ENCODE peak calls at places on chromosomes 2 and 18, in ten cellular contexts. One of them, this sample, is unnamed.

GRCh38 chr2:154370873-154371272 is 327.6 kb upstream of the KCNJ3 start:
- DNase-seq in PC-9: no peak
- DNase-seq in mesenchymal stem cell: no peak
- DNase-seq in ovary: no peak
- DNase-seq in left ventricle myocardium inferior: no peak
- DNase-seq in SK-N-SH: no peak
- DNase-seq in psoas muscle: no peak
- DNase-seq in IMR-90: no peak
- DNase-seq in esophagus squamous epithelium: no peak
- DNase-seq in GM23248: no peak
- DNase-seq in this sample: no peak

GRCh38 chr2:216139884-216140283 is 30.7 kb downstream of the XRCC5 start:
- DNase-seq in left ventricle myocardium inferior: no peak
- DNase-seq in PC-9: no peak
- DNase-seq in ovary: no peak
- DNase-seq in IMR-90: no peak
- DNase-seq in mesenchymal stem cell: no peak
- DNase-seq in SK-N-SH: peak; percentile 27
- DNase-seq in psoas muscle: no peak
- DNase-seq in GM23248: peak; percentile 26
- DNase-seq in esophagus squamous epithelium: no peak
- DNase-seq in this sample: no peak

GRCh38 chr2:178404380-178404767 is 46.6 kb downstream of the PRKRA start:
- DNase-seq in PC-9: no peak
- DNase-seq in ovary: no peak
- DNase-seq in mesenchymal stem cell: peak; percentile 93
- DNase-seq in psoas muscle: peak; percentile 57
- DNase-seq in esophagus squamous epithelium: no peak
- DNase-seq in GM23248: peak; percentile 86
- DNase-seq in left ventricle myocardium inferior: no peak
- DNase-seq in IMR-90: peak; percentile 95
- DNase-seq in SK-N-SH: no peak
- DNase-seq in this sample: no peak

GRCh38 chr2:184597571-184597980 is 753 bp upstream of the ZNF804A start:
- DNase-seq in IMR-90: peak; percentile 63
- DNase-seq in ovary: no peak
- DNase-seq in GM23248: peak; percentile 82
- DNase-seq in SK-N-SH: peak; percentile 49
- DNase-seq in psoas muscle: peak; percentile 38
- DNase-seq in left ventricle myocardium inferior: peak; percentile 10
- DNase-seq in mesenchymal stem cell: peak; percentile 83
- DNase-seq in esophagus squamous epithelium: no peak
- DNase-seq in PC-9: no peak
- DNase-seq in this sample: peak; percentile 52

GRCh38 chr2:230090978-230091377 is 22.3 kb upstream of the SLC16A14 start:
- DNase-seq in IMR-90: no peak
- DNase-seq in esophagus squamous epithelium: no peak
- DNase-seq in psoas muscle: no peak
- DNase-seq in left ventricle myocardium inferior: no peak
- DNase-seq in mesenchymal stem cell: no peak
- DNase-seq in ovary: no peak
- DNase-seq in GM23248: no peak
- DNase-seq in PC-9: no peak
- DNase-seq in SK-N-SH: no peak
- DNase-seq in this sample: no peak

GRCh38 chr2:19736191-19736831 is 165.5 kb downstream of the TTC32 start:
- DNase-seq in PC-9: no peak
- DNase-seq in psoas muscle: peak; percentile 78
- DNase-seq in SK-N-SH: no peak
- DNase-seq in esophagus squamous epithelium: no peak
- DNase-seq in ovary: no peak
- DNase-seq in IMR-90: peak; percentile 68
- DNase-seq in GM23248: no peak
- DNase-seq in mesenchymal stem cell: no peak
- DNase-seq in left ventricle myocardium inferior: no peak
- DNase-seq in this sample: no peak

GRCh38 chr2:118967124-118967880 is 25.3 kb downstream of the MARCO start:
- DNase-seq in left ventricle myocardium inferior: no peak
- DNase-seq in GM23248: no peak
- DNase-seq in IMR-90: no peak
- DNase-seq in esophagus squamous epithelium: no peak
- DNase-seq in SK-N-SH: no peak
- DNase-seq in psoas muscle: no peak
- DNase-seq in ovary: no peak
- DNase-seq in PC-9: no peak
- DNase-seq in mesenchymal stem cell: no peak
- DNase-seq in this sample: no peak

GRCh38 chr18:10739152-10739551 is 213.3 kb downstream of the NAPG start:
- DNase-seq in ovary: no peak
- DNase-seq in IMR-90: peak; percentile 6
- DNase-seq in esophagus squamous epithelium: no peak
- DNase-seq in psoas muscle: no peak
- DNase-seq in mesenchymal stem cell: no peak
- DNase-seq in GM23248: no peak
- DNase-seq in left ventricle myocardium inferior: no peak
- DNase-seq in PC-9: no peak
- DNase-seq in SK-N-SH: no peak
- DNase-seq in this sample: no peak

GRCh38 chr2:57180678-57181077 is 865.9 kb upstream of the VRK2 start:
- DNase-seq in ovary: no peak
- DNase-seq in esophagus squamous epithelium: no peak
- DNase-seq in psoas muscle: no peak
- DNase-seq in IMR-90: no peak
- DNase-seq in SK-N-SH: no peak
- DNase-seq in mesenchymal stem cell: no peak
- DNase-seq in GM23248: no peak
- DNase-seq in PC-9: no peak
- DNase-seq in left ventricle myocardium inferior: no peak
- DNase-seq in this sample: no peak
- H3K4me3 ChIP-seq in ovary: no peak overlapping the region
- H3K4me3 ChIP-seq in esophagus squamous epithelium: no peak overlapping the region
- H3K4me3 ChIP-seq in psoas muscle: no peak overlapping the region
- H3K4me3 ChIP-seq in IMR-90: no peak overlapping the region
- H3K4me3 ChIP-seq in SK-N-SH: no peak overlapping the region
- H3K4me3 ChIP-seq in mesenchymal stem cell: no peak overlapping the region
- H3K4me3 ChIP-seq in GM23248: no peak overlapping the region
- H3K4me3 ChIP-seq in PC-9: no peak overlapping the region
- H3K4me3 ChIP-seq in left ventricle myocardium inferior: no peak overlapping the region
- H3K4me3 ChIP-seq in this sample: no peak overlapping the region

DNA sequence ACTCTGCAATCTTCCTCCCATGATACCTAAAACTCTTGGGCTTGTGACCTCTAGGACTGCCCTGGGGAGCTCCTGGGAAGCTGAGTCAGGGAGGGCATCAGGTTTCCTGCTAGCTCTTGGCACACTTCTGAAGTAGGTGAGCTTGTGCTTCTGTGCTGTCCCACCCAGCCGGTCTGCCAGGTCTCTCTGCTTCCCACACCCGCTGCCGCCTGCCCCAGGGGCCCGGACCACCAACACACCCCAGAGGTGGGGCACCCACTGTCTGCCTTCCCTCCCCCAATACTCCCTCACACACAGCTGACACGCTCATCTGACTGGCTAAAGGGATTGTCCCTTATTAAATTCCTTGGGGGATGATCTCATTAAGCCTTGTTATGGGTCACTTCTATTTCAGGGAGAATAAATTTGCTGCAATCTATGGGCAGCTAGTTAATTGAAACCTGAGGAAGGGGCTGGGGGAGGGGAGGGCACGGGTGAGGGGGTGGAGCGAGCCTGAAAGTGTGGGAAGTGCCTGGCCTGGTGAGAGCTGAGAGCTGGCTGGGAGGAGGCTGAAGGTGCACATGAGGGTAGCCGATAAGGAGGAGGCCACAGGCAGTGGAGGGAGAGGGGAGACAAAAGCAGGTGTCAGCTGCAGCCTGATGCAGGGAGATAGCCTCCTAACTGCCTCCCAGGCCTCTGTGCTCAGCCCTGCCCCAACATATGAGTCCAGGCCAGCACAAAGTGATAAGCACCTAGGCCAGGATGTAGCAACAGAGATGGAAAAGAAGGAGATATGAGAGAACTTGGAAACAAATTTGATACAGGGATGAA is 48.8 kb downstream of the HAUS1 start:
- DNase-seq in SK-N-SH: peak; percentile 46
- DNase-seq in PC-9: peak; percentile 91
- DNase-seq in left ventricle myocardium inferior: no peak
- DNase-seq in mesenchymal stem cell: no peak
- DNase-seq in IMR-90: no peak
- DNase-seq in esophagus squamous epithelium: no peak
- DNase-seq in ovary: no peak
- DNase-seq in GM23248: peak; percentile 78
- DNase-seq in psoas muscle: peak; percentile 82
- DNase-seq in this sample: peak; percentile 48
- H3K27ac ChIP-seq in SK-N-SH: peak overlapping the region; percentile 58
- H3K27ac ChIP-seq in PC-9: peak overlapping the region; percentile 74
- H3K27ac ChIP-seq in left ventricle myocardium inferior: peak overlapping the region; percentile 3
- H3K27ac ChIP-seq in mesenchymal stem cell: peak overlapping the region; percentile 16
- H3K27ac ChIP-seq in IMR-90: peak overlapping the region; percentile 1
- H3K27ac ChIP-seq in esophagus squamous epithelium: peak overlapping the region; percentile 66
- H3K27ac ChIP-seq in ovary: no peak overlapping the region
- H3K27ac ChIP-seq in GM23248: peak overlapping the region; percentile 65
- H3K27ac ChIP-seq in psoas muscle: peak overlapping the region; percentile 98
- H3K27ac ChIP-seq in this sample: no peak overlapping the region

GRCh38 chr2:37629529-37629928 is 41.9 kb downstream of the CDC42EP3 start:
- DNase-seq in left ventricle myocardium inferior: no peak
- DNase-seq in psoas muscle: no peak
- DNase-seq in SK-N-SH: no peak
- DNase-seq in ovary: no peak
- DNase-seq in PC-9: no peak
- DNase-seq in esophagus squamous epithelium: no peak
- DNase-seq in IMR-90: peak; percentile 87
- DNase-seq in mesenchymal stem cell: no peak
- DNase-seq in GM23248: peak; percentile 74
- DNase-seq in this sample: no peak

GRCh38 chr2:37631292-37631691 is 40.1 kb downstream of the CDC42EP3 start:
- DNase-seq in left ventricle myocardium inferior: no peak
- DNase-seq in PC-9: no peak
- DNase-seq in mesenchymal stem cell: peak; percentile 57
- DNase-seq in esophagus squamous epithelium: no peak
- DNase-seq in SK-N-SH: no peak
- DNase-seq in ovary: no peak
- DNase-seq in psoas muscle: no peak
- DNase-seq in IMR-90: no peak
- DNase-seq in GM23248: no peak
- DNase-seq in this sample: no peak

GRCh38 chr2:37631698-37632097 is 39.7 kb downstream of the CDC42EP3 start:
- DNase-seq in psoas muscle: no peak
- DNase-seq in mesenchymal stem cell: no peak
- DNase-seq in SK-N-SH: no peak
- DNase-seq in IMR-90: no peak
- DNase-seq in ovary: no peak
- DNase-seq in GM23248: no peak
- DNase-seq in PC-9: no peak
- DNase-seq in left ventricle myocardium inferior: no peak
- DNase-seq in esophagus squamous epithelium: no peak
- DNase-seq in this sample: no peak

GRCh38 chr2:37630298-37630697 is 41.1 kb downstream of the CDC42EP3 start:
- DNase-seq in psoas muscle: no peak
- DNase-seq in ovary: no peak
- DNase-seq in PC-9: no peak
- DNase-seq in SK-N-SH: no peak
- DNase-seq in esophagus squamous epithelium: no peak
- DNase-seq in GM23248: peak; percentile 64
- DNase-seq in IMR-90: no peak
- DNase-seq in mesenchymal stem cell: peak; percentile 40
- DNase-seq in left ventricle myocardium inferior: no peak
- DNase-seq in this sample: no peak

DNA sequence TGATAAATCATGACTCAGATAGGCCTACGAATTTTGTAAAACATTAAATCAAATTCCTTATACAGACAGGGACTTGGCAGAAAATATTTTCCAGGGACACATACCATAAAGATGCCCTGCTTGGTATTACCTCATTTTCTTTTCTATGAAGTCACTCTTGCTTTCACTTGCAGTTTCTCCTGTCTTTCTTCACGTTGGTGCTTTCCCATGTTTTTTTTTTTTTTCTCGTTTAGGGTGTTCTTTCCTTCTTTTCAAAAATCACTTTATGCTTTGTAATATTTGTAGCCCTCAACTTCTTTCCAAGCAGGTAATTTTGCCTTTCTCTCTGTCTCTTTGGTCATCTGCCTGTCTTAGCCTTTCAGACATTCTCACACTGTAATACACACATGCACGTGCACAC is 40.7 kb downstream of the CDC42EP3 start:
- DNase-seq in psoas muscle: no peak
- DNase-seq in mesenchymal stem cell: peak; percentile 53
- DNase-seq in esophagus squamous epithelium: no peak
- DNase-seq in ovary: no peak
- DNase-seq in PC-9: no peak
- DNase-seq in IMR-90: no peak
- DNase-seq in SK-N-SH: no peak
- DNase-seq in left ventricle myocardium inferior: no peak
- DNase-seq in GM23248: no peak
- DNase-seq in this sample: no peak
- H3K4me1 ChIP-seq in psoas muscle: peaks cover 46% of the 10 kb centered on the region
- H3K4me1 ChIP-seq in mesenchymal stem cell: peaks cover 2% of the 10 kb centered on the region
- H3K4me1 ChIP-seq in esophagus squamous epithelium: no peaks in the 10 kb centered on the region
- H3K4me1 ChIP-seq in ovary: peaks cover 5% of the 10 kb centered on the region
- H3K4me1 ChIP-seq in PC-9: no peaks in the 10 kb centered on the region
- H3K4me1 ChIP-seq in IMR-90: peaks cover 21% of the 10 kb centered on the region
- H3K4me1 ChIP-seq in SK-N-SH: peaks cover 24% of the 10 kb centered on the region
- H3K4me1 ChIP-seq in left ventricle myocardium inferior: peaks cover 23% of the 10 kb centered on the region
- H3K4me1 ChIP-seq in GM23248: peaks cover 67% of the 10 kb centered on the region
- H3K4me1 ChIP-seq in this sample: peaks cover 15% of the 10 kb centered on the region

GRCh38 chr2:221529177-221529942 is 42.7 kb downstream of the EPHA4 start:
- DNase-seq in PC-9: no peak
- DNase-seq in GM23248: no peak
- DNase-seq in mesenchymal stem cell: no peak
- DNase-seq in left ventricle myocardium inferior: peak; percentile 33
- DNase-seq in IMR-90: no peak
- DNase-seq in ovary: no peak
- DNase-seq in psoas muscle: no peak
- DNase-seq in esophagus squamous epithelium: no peak
- DNase-seq in SK-N-SH: no peak
- DNase-seq in this sample: no peak

GRCh38 chr2:221530653-221531037 is 41.5 kb downstream of the EPHA4 start:
- DNase-seq in IMR-90: no peak
- DNase-seq in esophagus squamous epithelium: no peak
- DNase-seq in psoas muscle: no peak
- DNase-seq in PC-9: no peak
- DNase-seq in mesenchymal stem cell: no peak
- DNase-seq in GM23248: no peak
- DNase-seq in SK-N-SH: no peak
- DNase-seq in ovary: no peak
- DNase-seq in left ventricle myocardium inferior: no peak
- DNase-seq in this sample: no peak

GRCh38 chr2:221524158-221524557 is 47.9 kb downstream of the EPHA4 start:
- DNase-seq in mesenchymal stem cell: no peak
- DNase-seq in esophagus squamous epithelium: no peak
- DNase-seq in PC-9: no peak
- DNase-seq in GM23248: no peak
- DNase-seq in left ventricle myocardium inferior: no peak
- DNase-seq in SK-N-SH: no peak
- DNase-seq in IMR-90: no peak
- DNase-seq in ovary: no peak
- DNase-seq in psoas muscle: no peak
- DNase-seq in this sample: no peak

GRCh38 chr2:221529943-221530652 is 42.0 kb downstream of the EPHA4 start:
- DNase-seq in IMR-90: peak; percentile 93
- DNase-seq in ovary: no peak
- DNase-seq in PC-9: peak; percentile 20
- DNase-seq in mesenchymal stem cell: peak; percentile 85
- DNase-seq in GM23248: peak; percentile 89
- DNase-seq in psoas muscle: no peak
- DNase-seq in SK-N-SH: no peak
- DNase-seq in left ventricle myocardium inferior: no peak
- DNase-seq in esophagus squamous epithelium: no peak
- DNase-seq in this sample: no peak

DNA sequence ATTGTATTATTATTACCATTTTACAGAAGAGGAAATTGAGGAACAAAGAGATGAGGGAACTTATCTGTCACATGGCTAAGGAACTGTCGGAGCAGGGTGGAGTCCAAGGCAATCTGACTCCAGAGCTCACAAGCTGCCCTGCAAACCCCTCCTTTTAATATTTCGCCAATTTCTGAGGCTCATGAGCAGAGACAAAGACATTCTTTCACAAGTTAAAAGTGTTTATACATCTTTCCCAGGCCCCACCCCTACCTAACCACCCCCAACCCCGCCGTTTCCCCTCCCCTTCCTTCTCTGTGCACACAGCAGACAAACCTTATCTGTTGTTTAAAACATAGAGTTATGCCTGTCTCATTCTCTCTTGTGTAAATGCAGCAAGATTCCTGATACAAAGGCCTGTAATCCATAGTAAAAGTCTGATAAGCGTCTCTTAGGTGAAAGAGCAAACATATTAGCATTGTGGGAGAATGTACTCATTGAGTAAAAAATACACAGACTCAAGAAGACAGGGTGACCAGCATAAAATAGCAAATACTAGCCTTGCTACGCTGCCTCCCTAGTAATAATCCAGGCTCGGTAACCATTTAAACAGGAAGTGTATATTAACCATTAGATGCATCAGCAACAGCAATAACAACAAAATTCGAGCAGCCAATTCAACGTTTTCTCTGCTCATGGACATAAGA is 44.2 kb downstream of the EPHA4 start:
- DNase-seq in mesenchymal stem cell: peak; percentile 18
- DNase-seq in psoas muscle: no peak
- DNase-seq in GM23248: no peak
- DNase-seq in ovary: no peak
- DNase-seq in left ventricle myocardium inferior: no peak
- DNase-seq in PC-9: no peak
- DNase-seq in esophagus squamous epithelium: no peak
- DNase-seq in SK-N-SH: no peak
- DNase-seq in IMR-90: peak; percentile 45
- DNase-seq in this sample: no peak
- H3K4me3 ChIP-seq in mesenchymal stem cell: no peak overlapping the region
- H3K4me3 ChIP-seq in psoas muscle: no peak overlapping the region
- H3K4me3 ChIP-seq in GM23248: no peak overlapping the region
- H3K4me3 ChIP-seq in ovary: no peak overlapping the region
- H3K4me3 ChIP-seq in left ventricle myocardium inferior: peak overlapping the region; percentile 5
- H3K4me3 ChIP-seq in PC-9: no peak overlapping the region
- H3K4me3 ChIP-seq in esophagus squamous epithelium: no peak overlapping the region
- H3K4me3 ChIP-seq in SK-N-SH: no peak overlapping the region
- H3K4me3 ChIP-seq in IMR-90: no peak overlapping the region
- H3K4me3 ChIP-seq in this sample: no peak overlapping the region